ENCODE peak calls at places on chromosomes 5 and 9, in eight cellular contexts. F is memory B cell, G is colonic mucosa, Q is mesendoderm, S is fibroblast of mammary gland, R is H4, N is adrenal gland, W is Calu3. Y is an unnamed sample.

GRCh38 chr5:106522296-106522695 is 1148.4 kb downstream of the EFNA5 start:
- DNase-seq in F (no peak), G (no peak), Q (no peak), S (no peak), R (no peak), N (no peak), W (no peak), Y (no peak)

GRCh38 chr5:72634444-72634843 is 127.2 kb upstream of the ZNF366 start:
- DNase-seq in F (no peak), G (no peak), Q (no peak), S (peak; percentile 68), R (no peak), N (no peak), W (no peak), Y (no peak)

GRCh38 chr9:122406264-122406890 is 35.6 kb downstream of the PTGS1 start:
- DNase-seq in F (no peak), G (no peak), Q (no peak), S (no peak), R (no peak), N (no peak), W (no peak), Y (no peak)

GRCh38 chr5:82314964-82315728 is 37.0 kb upstream of the RPS23 start:
- DNase-seq in F (no peak), G (no peak), Q (no peak), S (no peak), R (no peak), N (no peak), W (no peak), Y (no peak)

GRCh38 chr9:89372230-89372816 is 54.0 kb downstream of the SECISBP2 start:
- DNase-seq in F (no peak), G (no peak), Q (peak; percentile 6), S (no peak), R (no peak), N (no peak), W (peak; percentile 2), Y (no peak)

GRCh38 chr5:81922790-81923398 is 48.9 kb upstream of the ATG10 start:
- DNase-seq in F (no peak), G (no peak), Q (no peak), S (no peak), R (no peak), N (no peak), W (peak; percentile 13), Y (no peak)

GRCh38 chr9:129990269-129991005 is 52.6 kb downstream of the FNBP1 start:
- DNase-seq in F (peak; percentile 60), G (no peak), Q (no peak), S (no peak), R (no peak), N (no peak), W (no peak), Y (peak; percentile 39)

GRCh38 chr9:5442400-5443011 is 4.8 kb upstream of the PLGRKT start:
- DNase-seq in F (peak; percentile 43), G (peak; percentile 43), Q (peak; percentile 73), S (peak; percentile 73), R (peak; percentile 58), N (peak; percentile 58), W (peak; percentile 41), Y (peak; percentile 63)

GRCh38 chr9:108274971-108275370 is 580.8 kb downstream of the ACTL7B start:
- DNase-seq in F (no peak), G (no peak), Q (no peak), S (no peak), R (no peak), N (no peak), W (no peak), Y (no peak)

GRCh38 chr5:174247239-174247638 is 201.7 kb downstream of the NSG2 start:
- DNase-seq in F (no peak), G (no peak), Q (no peak), S (no peak), R (no peak), N (no peak), W (no peak), Y (no peak)

GRCh38 chr9:17613723-17614122 is 34.9 kb downstream of the SH3GL2 start:
- DNase-seq in F (no peak), G (no peak), Q (no peak), S (peak; percentile 85), R (peak; percentile 84), N (no peak), W (no peak), Y (no peak)

GRCh38 chr9:95087659-95088242 is 229.8 kb downstream of the FANCC start:
- DNase-seq in F (no peak), G (no peak), Q (no peak), S (no peak), R (peak; percentile 57), N (no peak), W (peak; percentile 50), Y (no peak)

GRCh38 chr5:368162-369084 is 46.9 kb downstream of the AHRR start:
- DNase-seq in F (no peak), G (peak; percentile 18), Q (no peak), S (peak; percentile 72), R (peak; percentile 92), N (no peak), W (no peak), Y (no peak)

GRCh38 chr9:93894691-93895079 is 60.5 kb downstream of the BARX1 start:
- DNase-seq in F (no peak), G (no peak), Q (no peak), S (no peak), R (no peak), N (no peak), W (no peak), Y (peak; percentile 42)

GRCh38 chr5:32538031-32538547 is 47.3 kb upstream of the SUB1 start:
- DNase-seq in F (peak; percentile 64), G (no peak), Q (no peak), S (no peak), R (no peak), N (no peak), W (no peak), Y (no peak)

GRCh38 chr5:88551724-88552345 is 283.2 kb upstream of the TMEM161B start:
- DNase-seq in F (no peak), G (no peak), Q (peak; percentile 33), S (no peak), R (no peak), N (no peak), W (no peak), Y (no peak)

GRCh38 chr9:127931092-127931881 is 710 bp upstream of the PIP5KL1 start:
- DNase-seq in F (peak; percentile 51), G (no peak), Q (peak; percentile 78), S (peak; percentile 86), R (peak; percentile 80), N (peak; percentile 69), W (no peak), Y (no peak)

GRCh38 chr5:100691545-100691944 is 156.4 kb downstream of the FAM174A start:
- DNase-seq in F (no peak), G (no peak), Q (no peak), S (no peak), R (no peak), N (no peak), W (no peak), Y (no peak)

GRCh38 chr5:177429248-177430045 is 3.0 kb downstream of the GRK6 start:
- DNase-seq in F (peak; percentile 65), G (peak; percentile 57), Q (no peak), S (no peak), R (no peak), N (peak; percentile 80), W (no peak), Y (peak; percentile 63)

GRCh38 chr5:13591621-13592020 is 352.9 kb downstream of the DNAH5 start:
- DNase-seq in F (no peak), G (no peak), Q (no peak), S (peak; percentile 78), R (peak; percentile 94), N (no peak), W (peak; percentile 14), Y (no peak)

GRCh38 chr9:89750117-89750551 is 145.3 kb downstream of the GADD45G start:
- DNase-seq in F (no peak), G (no peak), Q (peak; percentile 21), S (no peak), R (no peak), N (no peak), W (no peak), Y (no peak)

GRCh38 chr5:171562822-171563221 is 143.4 kb downstream of the FGF18 start:
- DNase-seq in F (no peak), G (no peak), Q (no peak), S (peak; percentile 53), R (no peak), N (no peak), W (no peak), Y (no peak)

GRCh38 chr9:120175031-120175430 is 404.9 kb downstream of the CDK5RAP2 start:
- DNase-seq in F (no peak), G (no peak), Q (no peak), S (no peak), R (no peak), N (no peak), W (no peak), Y (no peak)

Y was measured in left lobe of liver.